ENCODE peak calls at places on chromosomes 6 and 20, in five cellular contexts. D, N, O, Y and T are unnamed samples.

GRCh38 chr6:85714893-85715530 is 72.3 kb upstream of the SYNCRIP start:
- ATAC-seq in D (peak; percentile 79), N (no peak), O (no peak), Y (no peak), T (no peak)

GRCh38 chr6:17469006-17469972 is 75.9 kb downstream of the CAP2 start:
- ATAC-seq in D (no peak), N (no peak), O (peak; percentile 71), Y (no peak), T (peak; percentile 29)

GRCh38 chr6:106547053-106547414 is 82.3 kb downstream of the RTN4IP1 start:
- ATAC-seq in D (no peak), N (peak; percentile 58), O (no peak), Y (no peak), T (peak; percentile 52)

GRCh38 chr6:150347845-150348244 is 21.0 kb upstream of the IYD start:
- ATAC-seq in D (no peak), N (no peak), O (no peak), Y (no peak), T (no peak)

GRCh38 chr20:17925300-17925939 is 43.2 kb downstream of the SNX5 start:
- ATAC-seq in D (no peak), N (no peak), O (peak; percentile 89), Y (no peak), T (no peak)

GRCh38 chr6:132713355-132714134 is at the start of gene VNN1:
- ATAC-seq in D (no peak), N (peak; percentile 55), O (no peak), Y (no peak), T (peak; percentile 62)

GRCh38 chr20:63152322-63153253 is 63.3 kb downstream of the YTHDF1 start:
- ATAC-seq in D (no peak), N (no peak), O (no peak), Y (no peak), T (no peak)

GRCh38 chr20:50645253-50646068 is 45.9 kb downstream of the RIPOR3 start:
- ATAC-seq in D (no peak), N (peak; percentile 86), O (peak; percentile 22), Y (no peak), T (peak; percentile 91)

GRCh38 chr20:4371623-4372246 is 350.0 kb upstream of the PRND start:
- ATAC-seq in D (no peak), N (no peak), O (no peak), Y (no peak), T (no peak)

GRCh38 chr20:19291818-19292132 is 79.3 kb downstream of the SLC24A3 start:
- ATAC-seq in D (no peak), N (no peak), O (no peak), Y (no peak), T (no peak)

GRCh38 chr6:154512214-154512613 is 1.7 kb upstream of the CNKSR3 start:
- ATAC-seq in D (no peak), N (no peak), O (no peak), Y (no peak), T (no peak)

GRCh38 chr6:129105035-129105434 is 222.1 kb downstream of the LAMA2 start:
- ATAC-seq in D (no peak), N (no peak), O (no peak), Y (no peak), T (no peak)

GRCh38 chr6:161230339-161230738 is 43.5 kb downstream of the AGPAT4 start:
- ATAC-seq in D (no peak), N (no peak), O (no peak), Y (no peak), T (no peak)
- TF ChIP-seq CTCF in D (no peak), N (no peak), O (no peak), Y (no peak), T (no peak)

DNA sequence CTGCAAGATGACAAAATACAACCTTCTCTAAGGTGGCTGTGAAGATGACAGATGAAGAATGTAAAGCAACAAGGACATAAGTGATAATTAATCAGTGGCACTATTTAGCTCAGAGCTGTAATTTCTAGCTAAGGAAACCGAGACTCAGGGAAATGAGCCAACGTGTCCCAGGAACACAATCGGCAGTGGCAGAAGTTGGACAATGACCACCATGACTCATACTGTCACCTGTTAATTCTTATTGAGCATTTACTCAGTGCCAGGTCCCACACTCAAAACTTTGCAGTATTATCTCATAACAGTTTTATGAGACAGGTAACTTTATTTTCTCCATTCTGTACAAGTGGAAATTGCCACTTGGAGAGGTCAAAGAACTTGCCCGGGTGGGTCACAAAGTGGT is 55.8 kb downstream of the LAMA4 start:
- ATAC-seq in D (no peak), N (no peak), O (no peak), Y (no peak), T (no peak)
- H3K36me3 ChIP-seq in D (no peaks in the 10 kb centered on the region), N (peaks cover 9% of the 10 kb centered on the region), O (no peaks in the 10 kb centered on the region), Y (no peaks in the 10 kb centered on the region), T (no peaks in the 10 kb centered on the region)

DNA sequence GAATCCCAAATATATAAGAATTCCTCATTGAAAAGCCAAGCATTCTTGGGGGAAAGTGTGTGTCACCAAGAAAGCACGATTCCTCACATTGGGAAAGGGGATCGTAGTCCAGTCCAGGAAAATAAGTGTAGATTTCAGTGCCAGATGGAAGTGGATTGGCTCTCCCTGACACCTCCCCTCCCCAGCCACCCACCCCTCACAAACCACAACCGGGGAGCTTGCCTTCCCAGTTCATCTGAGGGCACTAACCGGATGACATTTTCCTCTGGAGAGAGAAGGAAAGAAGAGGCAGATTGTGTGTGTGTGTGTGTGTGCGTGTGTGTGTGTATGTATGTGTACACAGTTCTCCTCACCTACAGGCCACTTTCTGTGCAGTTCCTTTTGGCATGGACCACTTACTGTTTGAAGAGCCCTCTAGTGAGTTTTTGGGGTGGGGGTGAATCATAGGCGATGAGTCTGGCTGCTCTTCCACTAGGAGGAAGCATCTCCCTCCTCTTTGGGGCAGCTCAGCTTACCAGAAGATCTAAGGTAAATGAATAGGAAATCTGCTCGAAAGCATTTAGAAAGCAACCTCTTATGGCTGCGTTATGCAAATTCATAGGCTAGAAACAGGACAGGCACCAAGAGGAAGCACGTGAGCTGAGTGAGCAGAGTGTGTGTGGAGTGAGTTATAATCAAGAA is 20.8 kb downstream of the DAAM2 start:
- ATAC-seq in D (no peak), N (peak; percentile 60), O (no peak), Y (no peak), T (peak; percentile 44)
- TF ChIP-seq CTCF in D (peak; percentile 18), N (no peak), O (no peak), Y (no peak), T (peak; percentile 28)

DNA sequence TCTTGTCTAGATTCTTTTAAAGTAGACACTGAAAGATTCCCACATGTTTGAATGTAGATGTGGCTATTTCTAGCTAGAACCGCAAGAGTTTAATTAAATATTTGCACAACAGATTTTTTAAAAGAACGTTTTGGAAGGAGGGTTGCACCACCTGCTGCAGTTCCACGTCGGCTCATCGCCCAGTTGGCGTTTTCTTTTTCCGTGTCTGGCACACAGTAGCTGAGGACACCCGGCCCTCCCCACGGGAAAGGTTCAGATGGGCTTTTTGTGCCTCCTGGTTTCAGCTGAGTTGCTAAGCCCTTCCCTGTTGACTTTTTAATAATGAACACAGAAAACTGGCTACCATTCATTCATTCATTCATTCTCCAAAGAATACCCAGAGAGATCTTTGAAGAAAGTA is 41.7 kb upstream of the DOK5 start:
- ATAC-seq in D (no peak), N (no peak), O (no peak), Y (no peak), T (no peak)
- H3K36me3 ChIP-seq in D (no peaks in the 10 kb centered on the region), N (no peaks in the 10 kb centered on the region), O (no peaks in the 10 kb centered on the region), Y (no peaks in the 10 kb centered on the region), T (no peaks in the 10 kb centered on the region)

GRCh38 chr6:79646006-79646405 is 14.9 kb downstream of the SH3BGRL2 start:
- ATAC-seq in D (peak; percentile 31), N (no peak), O (peak; percentile 93), Y (peak; percentile 42), T (no peak)
- TF ChIP-seq CTCF in D (no peak), N (no peak), O (peak; percentile 52), Y (peak; percentile 27), T (no peak)

GRCh38 chr6:159797554-159797953 is 2.5 kb upstream of the PNLDC1 start:
- ATAC-seq in D (no peak), N (no peak), O (no peak), Y (no peak), T (no peak)
- H3K36me3 ChIP-seq in D (peaks cover 64% of the 10 kb centered on the region), N (peaks cover 22% of the 10 kb centered on the region), O (peaks cover 63% of the 10 kb centered on the region), Y (peaks cover 35% of the 10 kb centered on the region), T (no peaks in the 10 kb centered on the region)

GRCh38 chr20:15802020-15802419 is 771.2 kb downstream of the KIF16B start:
- ATAC-seq in D (no peak), N (no peak), O (no peak), Y (no peak), T (no peak)
- TF ChIP-seq CTCF in D (no peak), N (no peak), O (no peak), Y (no peak), T (no peak)